ENCODE peak calls at places on chromosomes 6 and 20, in eight cellular contexts. T is RWPE1, N is mucosa of descending colon, D is epithelial cell of esophagus, R is nephron progenitor cell, O is stomach, G is cardiac muscle cell, I is fibroblast of pulmonary artery. F is an unnamed sample.

GRCh38 chr6:17167327-17167979 is 65.6 kb downstream of the STMND1 start:
- DNase-seq in T (peak), N (peak), D (peak), R (peak), O (peak), G (peak), I (peak), F (peak)

GRCh38 chr6:14337157-14337556 is 219.6 kb downstream of the CD83 start:
- DNase-seq in T (no peak), N (no peak), D (no peak), R (no peak), O (no peak), G (peak), I (peak), F (no peak)

GRCh38 chr6:7769702-7770101 is 43.8 kb downstream of the BMP6 start:
- DNase-seq in T (peak), N (no peak), D (peak), R (no peak), O (no peak), G (peak), I (peak), F (no peak)

GRCh38 chr6:170162771-170163404 is 128.0 kb downstream of the DLL1 start:
- DNase-seq in T (no peak), N (no peak), D (no peak), R (no peak), O (no peak), G (no peak), I (no peak), F (no peak)

GRCh38 chr6:112562348-112563220 is 215.5 kb downstream of the RFPL4B start:
- DNase-seq in T (no peak), N (no peak), D (no peak), R (no peak), O (no peak), G (peak), I (peak), F (no peak)

GRCh38 chr20:50153153-50153499 is 397 bp downstream of the PEDS1 start:
- DNase-seq in T (peak), N (no peak), D (no peak), R (no peak), O (no peak), G (no peak), I (no peak), F (no peak)

GRCh38 chr20:8356850-8357249 is 224.8 kb downstream of the PLCB1 start:
- DNase-seq in T (no peak), N (no peak), D (no peak), R (no peak), O (no peak), G (no peak), I (no peak), F (no peak)

GRCh38 chr20:60048634-60049578 is 90.7 kb downstream of the CDH26 start:
- DNase-seq in T (peak), N (no peak), D (no peak), R (no peak), O (no peak), G (no peak), I (no peak), F (no peak)

GRCh38 chr6:46923476-46923875 is 1.7 kb upstream of the ADGRF5 start:
- DNase-seq in T (no peak), N (no peak), D (no peak), R (no peak), O (no peak), G (no peak), I (no peak), F (no peak)

GRCh38 chr6:4670824-4671409 is 105.3 kb upstream of the CDYL start:
- DNase-seq in T (no peak), N (no peak), D (peak), R (no peak), O (no peak), G (no peak), I (no peak), F (no peak)

GRCh38 chr6:132749111-132749510 is 8.6 kb downstream of the VNN2 start:
- DNase-seq in T (no peak), N (no peak), D (peak), R (no peak), O (no peak), G (peak), I (peak), F (no peak)

GRCh38 chr20:63033635-63034510 is 27.1 kb upstream of the BHLHE23 start:
- DNase-seq in T (no peak), N (no peak), D (no peak), R (peak), O (no peak), G (no peak), I (no peak), F (no peak)

GRCh38 chr6:3414704-3415453 is 42.0 kb downstream of the SLC22A23 start:
- DNase-seq in T (peak), N (no peak), D (peak), R (no peak), O (no peak), G (peak), I (peak), F (no peak)

GRCh38 chr6:107736713-107737396 is 87.3 kb downstream of the SCML4 start:
- DNase-seq in T (no peak), N (no peak), D (no peak), R (no peak), O (no peak), G (no peak), I (no peak), F (no peak)

GRCh38 chr20:53857723-53858236 is 212.6 kb downstream of the BCAS1 start:
- DNase-seq in T (no peak), N (peak), D (no peak), R (no peak), O (no peak), G (peak), I (no peak), F (no peak)

GRCh38 chr20:10171864-10172751 is 46.5 kb upstream of the SNAP25 start:
- DNase-seq in T (peak), N (peak), D (peak), R (peak), O (peak), G (peak), I (peak), F (peak)

GRCh38 chr6:139996253-139996834 is 621.9 kb upstream of the CITED2 start:
- DNase-seq in T (no peak), N (no peak), D (peak), R (peak), O (no peak), G (no peak), I (no peak), F (no peak)

GRCh38 chr6:75748743-75749538 is at the start of gene MYO6:
- DNase-seq in T (peak), N (peak), D (peak), R (peak), O (peak), G (peak), I (peak), F (peak)

GRCh38 chr6:107062691-107063090 is 34.7 kb downstream of the MTRES1 start:
- DNase-seq in T (no peak), N (no peak), D (no peak), R (no peak), O (no peak), G (no peak), I (no peak), F (no peak)

GRCh38 chr6:106927531-106928398 is 46.8 kb downstream of the CD24 start:
- DNase-seq in T (peak), N (peak), D (peak), R (peak), O (peak), G (peak), I (peak), F (peak)

GRCh38 chr6:166515072-166515810 is 71.2 kb downstream of the RAMACL start:
- DNase-seq in T (peak), N (no peak), D (peak), R (no peak), O (no peak), G (peak), I (peak), F (no peak)

GRCh38 chr6:122283884-122284283 is 115.6 kb upstream of the HSF2 start:
- DNase-seq in T (no peak), N (no peak), D (no peak), R (no peak), O (no peak), G (no peak), I (no peak), F (no peak)

GRCh38 chr6:149249370-149250357 is 67.8 kb upstream of the TAB2 start:
- DNase-seq in T (no peak), N (peak), D (no peak), R (no peak), O (no peak), G (peak), I (peak), F (no peak)

GRCh38 chr20:59923514-59923913 is 9.9 kb downstream of the SYCP2 start:
- DNase-seq in T (no peak), N (no peak), D (no peak), R (no peak), O (no peak), G (no peak), I (no peak), F (no peak)

GRCh38 chr20:63751471-63752271 is 12.1 kb downstream of the SLC2A4RG start:
- DNase-seq in T (no peak), N (no peak), D (no peak), R (peak), O (no peak), G (no peak), I (no peak), F (no peak)

GRCh38 chr6:165804331-165805066 is 141.5 kb upstream of the PDE10A start:
- DNase-seq in T (no peak), N (no peak), D (no peak), R (peak), O (no peak), G (peak), I (peak), F (peak)

GRCh38 chr6:89073014-89073620 is 7.4 kb upstream of the PNRC1 start:
- DNase-seq in T (no peak), N (no peak), D (peak), R (no peak), O (no peak), G (peak), I (peak), F (no peak)

GRCh38 chr20:58125726-58126125 is 102.7 kb downstream of the ANKRD60 start:
- DNase-seq in T (no peak), N (no peak), D (no peak), R (no peak), O (no peak), G (no peak), I (no peak), F (no peak)

GRCh38 chr6:63467247-63467954 is 104.9 kb upstream of the LOC128125822 start:
- DNase-seq in T (no peak), N (no peak), D (no peak), R (no peak), O (no peak), G (no peak), I (no peak), F (no peak)

GRCh38 chr6:73129653-73130443 is 95.4 kb downstream of the KHDC1L start:
- DNase-seq in T (peak), N (peak), D (peak), R (peak), O (peak), G (peak), I (peak), F (peak)
- TF ChIP-seq CTCF in T (peak), N (peak), D (peak), R (peak), O (peak), G (peak), I (peak), F (peak)

GRCh38 chr20:46772901-46773300 is 63.5 kb downstream of the SLC2A10 start:
- DNase-seq in T (no peak), N (peak), D (no peak), R (no peak), O (no peak), G (no peak), I (no peak), F (no peak)
- TF ChIP-seq CTCF in T (no peak), N (no peak), D (peak), R (peak), O (no peak), G (peak), I (peak), F (peak)

GRCh38 chr6:30740993-30741784 is 1.3 kb downstream of the FLOT1 start:
- DNase-seq in T (no peak), N (no peak), D (peak), R (no peak), O (no peak), G (no peak), I (peak), F (no peak)

GRCh38 chr6:30742316-30743098 is at the start of gene FLOT1:
- DNase-seq in T (peak), N (peak), D (peak), R (peak), O (peak), G (peak), I (peak), F (peak)

GRCh38 chr6:30743099-30744053 is 889 bp upstream of the FLOT1 start:
- DNase-seq in T (no peak), N (peak), D (peak), R (no peak), O (no peak), G (peak), I (peak), F (peak)

GRCh38 chr6:30741789-30742315 is 635 bp downstream of the FLOT1 start:
- DNase-seq in T (no peak), N (no peak), D (no peak), R (no peak), O (no peak), G (no peak), I (no peak), F (no peak)

DNA sequence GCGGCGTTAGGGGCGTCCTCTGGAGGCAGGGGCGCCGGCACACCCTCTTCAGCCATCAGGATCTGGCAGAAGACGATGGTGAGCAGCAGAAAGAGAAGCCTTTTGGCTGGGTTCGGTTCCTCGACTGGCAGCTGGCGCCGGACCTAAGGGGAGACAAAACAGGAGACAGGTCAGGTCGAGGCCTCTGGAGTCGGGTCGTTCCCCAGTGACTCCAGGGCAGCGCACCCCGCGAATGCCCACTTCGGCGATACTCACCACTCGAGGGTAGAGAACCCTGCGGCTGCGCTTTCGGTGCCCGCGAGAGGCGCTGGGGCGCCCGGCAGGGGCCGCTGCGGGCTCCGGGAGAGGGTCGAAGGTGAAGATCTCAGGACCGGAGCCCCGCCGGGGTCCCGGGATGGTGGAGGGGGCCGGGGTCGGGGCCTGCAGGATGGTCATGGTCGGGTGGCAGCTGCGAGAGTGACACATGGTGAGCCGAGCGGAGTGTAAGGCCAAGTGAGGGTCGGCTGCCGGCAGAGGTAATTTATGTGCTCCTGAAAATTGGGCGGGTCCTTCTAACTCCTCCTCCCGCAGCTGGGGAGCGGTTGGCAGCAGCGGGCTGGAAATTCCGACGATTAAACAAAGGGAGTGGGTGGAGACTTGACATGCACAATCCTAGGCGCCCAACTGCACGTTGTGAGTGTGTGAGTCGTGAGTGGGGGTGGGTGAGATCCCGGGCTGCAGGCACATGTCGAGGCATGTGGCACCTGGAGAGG is at the start of gene IER3:
- DNase-seq in T (peak), N (peak), D (peak), R (peak), O (peak), G (peak), I (peak), F (peak)
- TF ChIP-seq CTCF in T (peak), N (peak), D (peak), R (peak), O (peak), G (peak), I (peak), F (no peak)

GRCh38 chr6:105111093-105111492 is 68.7 kb downstream of the POPDC3 start:
- DNase-seq in T (no peak), N (no peak), D (no peak), R (no peak), O (no peak), G (no peak), I (no peak), F (no peak)

GRCh38 chr6:105113422-105113821 is 66.4 kb downstream of the POPDC3 start:
- DNase-seq in T (no peak), N (no peak), D (no peak), R (no peak), O (no peak), G (no peak), I (no peak), F (no peak)

GRCh38 chr6:105111871-105112270 is 67.9 kb downstream of the POPDC3 start:
- DNase-seq in T (no peak), N (no peak), D (no peak), R (no peak), O (no peak), G (no peak), I (no peak), F (no peak)

GRCh38 chr6:105109955-105110650 is 69.7 kb downstream of the POPDC3 start:
- DNase-seq in T (no peak), N (no peak), D (no peak), R (no peak), O (no peak), G (no peak), I (no peak), F (no peak)

DNA sequence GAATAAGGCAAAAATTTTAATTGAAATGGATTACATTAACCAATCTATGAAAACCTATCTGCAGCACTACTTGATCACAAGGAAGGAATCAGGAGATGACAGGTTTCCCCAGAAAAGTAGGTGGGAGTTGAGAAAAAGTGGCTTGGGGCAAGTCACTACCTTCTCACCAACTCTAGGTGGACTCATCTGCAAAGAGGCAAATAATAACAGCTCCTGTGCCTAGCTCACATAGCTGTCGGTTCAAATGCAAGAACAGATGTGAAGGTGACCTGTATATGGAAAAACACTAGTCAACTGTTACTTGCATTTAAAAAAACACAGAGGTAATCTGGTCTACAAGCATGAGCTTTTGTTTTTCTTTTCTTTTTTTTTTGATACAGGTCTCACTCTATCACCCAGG is 67.2 kb downstream of the POPDC3 start:
- DNase-seq in T (no peak), N (no peak), D (peak), R (no peak), O (no peak), G (peak), I (peak), F (no peak)
- TF ChIP-seq CTCF in T (no peak), N (no peak), D (peak), R (no peak), O (no peak), G (no peak), I (no peak), F (no peak)

GRCh38 chr6:41427642-41428401 is 92.4 kb downstream of the NCR2 start:
- DNase-seq in T (peak), N (peak), D (peak), R (peak), O (peak), G (peak), I (no peak), F (peak)
- TF ChIP-seq CTCF in T (peak), N (peak), D (no peak), R (no peak), O (no peak), G (no peak), I (no peak), F (no peak)

GRCh38 chr6:96562886-96563285 is at the start of gene FHL5:
- DNase-seq in T (no peak), N (no peak), D (no peak), R (no peak), O (no peak), G (peak), I (no peak), F (no peak)
- TF ChIP-seq CTCF in T (no peak), N (no peak), D (no peak), R (no peak), O (no peak), G (no peak), I (no peak), F (no peak)

DNA sequence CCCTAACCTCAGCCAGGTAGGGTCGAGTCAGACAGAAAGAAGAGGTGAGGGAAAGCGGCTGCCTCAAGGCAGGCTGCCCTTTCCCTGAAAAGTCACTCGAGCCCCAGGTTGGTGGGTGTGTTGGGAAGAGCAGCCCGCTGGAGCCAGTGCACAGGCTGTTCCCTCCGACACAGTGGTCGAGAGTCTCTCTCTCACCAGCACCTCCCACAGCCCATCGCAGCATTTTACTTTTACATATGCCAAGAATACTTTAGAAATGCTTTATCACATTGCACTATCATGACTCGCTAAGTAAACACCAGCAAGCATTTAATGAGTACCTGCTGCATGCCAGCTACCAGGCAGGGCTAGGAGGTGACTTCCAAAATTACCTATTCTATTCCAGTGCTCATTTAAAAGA is 1.7 kb downstream of the PRPH2 start:
- DNase-seq in T (peak), N (no peak), D (peak), R (no peak), O (no peak), G (peak), I (peak), F (no peak)
- TF ChIP-seq CTCF in T (no peak), N (no peak), D (no peak), R (no peak), O (no peak), G (no peak), I (no peak), F (no peak)

GRCh38 chr6:142867988-142868818 is 76.8 kb downstream of the HIVEP2 start:
- DNase-seq in T (no peak), N (no peak), D (no peak), R (no peak), O (no peak), G (peak), I (peak), F (no peak)
- TF ChIP-seq CTCF in T (no peak), N (no peak), D (no peak), R (no peak), O (no peak), G (no peak), I (no peak), F (no peak)

GRCh38 chr6:33746036-33746600 is 587 bp downstream of the IP6K3 start:
- DNase-seq in T (peak), N (no peak), D (peak), R (peak), O (no peak), G (peak), I (peak), F (no peak)
- TF ChIP-seq CTCF in T (no peak), N (no peak), D (no peak), R (no peak), O (no peak), G (peak), I (no peak), F (no peak)

F was measured in endothelial cell.